ENCODE peak calls at places on chromosomes 7 and 10, in four cellular contexts. O, Z, V and X are unnamed samples.
A peak's percentile ranks its signal among the peaks of the same experiment; 100 is the strongest.

GRCh38 chr7:33639552-33640197 is 265.7 kb upstream of the BMPER start:
- DNase-seq in V (no peak), O (peak; percentile 18), Z (no peak), X (no peak)

GRCh38 chr10:96305019-96305418 is 785 bp downstream of the DNTT start:
- DNase-seq in V (no peak), Z (peak; percentile 26), O (no peak), X (no peak)

GRCh38 chr7:4748267-4748666 is 27.2 kb upstream of the AP5Z1 start:
- DNase-seq in V (no peak), O (no peak), Z (peak; percentile 37), X (no peak)

GRCh38 chr7:105849122-105849855 is 27.1 kb downstream of the ATXN7L1 start:
- DNase-seq in Z (peak; percentile 82), O (no peak), V (peak; percentile 69), X (no peak)

GRCh38 chr7:158705234-158705890 is 758 bp upstream of the NCAPG2 start:
- DNase-seq in V (peak; percentile 12), Z (no peak), O (no peak), X (no peak)

GRCh38 chr10:102358717-102359382 is 36.7 kb upstream of the NFKB2 start:
- DNase-seq in Z (no peak), V (no peak), O (no peak), X (no peak)

GRCh38 chr10:70477661-70478162 is 855 bp upstream of the PALD1 start:
- DNase-seq in V (peak; percentile 80), O (no peak), Z (peak; percentile 89), X (no peak)

GRCh38 chr7:135321556-135321955 is 87.9 kb downstream of the STRA8 start:
- DNase-seq in V (no peak), Z (no peak), O (no peak), X (no peak)

GRCh38 chr10:329361-330099 is 194.3 kb downstream of the ZMYND11 start:
- DNase-seq in Z (peak; percentile 67), O (peak; percentile 84), V (peak; percentile 10), X (no peak)

GRCh38 chr7:37526623-37527022 is 78.0 kb upstream of the ELMO1 start:
- DNase-seq in Z (no peak), V (no peak), O (no peak), X (no peak)

GRCh38 chr7:51551070-51551469 is 234.5 kb upstream of the COBL start:
- DNase-seq in O (no peak), Z (no peak), V (no peak), X (no peak)

GRCh38 chr10:6401562-6402348 is 178.3 kb downstream of the PRKCQ start:
- DNase-seq in O (peak; percentile 80), Z (peak; percentile 76), V (peak; percentile 65), X (peak; percentile 55)

GRCh38 chr10:128297709-128298457 is 171.7 kb upstream of the MKI67 start:
- DNase-seq in O (no peak), Z (no peak), V (no peak), X (no peak)

GRCh38 chr7:85065888-85066485 is 120.9 kb downstream of the SEMA3D start:
- DNase-seq in O (no peak), V (no peak), Z (no peak), X (no peak)

GRCh38 chr7:132511921-132512320 is 64.3 kb downstream of the PLXNA4 start:
- DNase-seq in Z (no peak), V (no peak), O (no peak), X (no peak)

GRCh38 chr7:135245826-135246825 is 12.5 kb downstream of the STRA8 start:
- DNase-seq in O (no peak), V (no peak), Z (no peak), X (no peak)